ENCODE peak calls at places on chromosomes 4 and X, in six cellular contexts. O is SK-N-SH, X is H1, P is K562, V is HepG2, S is GM12878. W is an unnamed sample.

GRCh38 chr4:119785963-119786362 is 157.4 kb upstream of the PDE5A start:
- DNase-seq in V (peak), S (no peak), P (no peak), O (no peak), X (no peak), W (peak)

GRCh38 chrX:386768-387575 is at the start of gene PPP2R3B:
- DNase-seq in V (peak), S (peak), X (peak), P (peak), O (peak), W (peak)

GRCh38 chr4:100257567-100257966 is 67.3 kb upstream of the DDIT4L start:
- DNase-seq in P (no peak), V (no peak), O (no peak), S (no peak), X (peak), W (peak)

GRCh38 chrX:1658083-1658463 is 43.2 kb downstream of the ASMT start:
- DNase-seq in O (no peak), S (no peak), V (no peak), P (no peak), X (no peak), W (no peak)

GRCh38 chrX:27728291-27728690 is 79.5 kb upstream of the MAGEB10 start:
- DNase-seq in O (no peak), P (no peak), X (no peak), S (no peak), V (no peak), W (peak)

GRCh38 chrX:39869846-39870601 is 227.7 kb downstream of the BCOR start:
- DNase-seq in S (no peak), X (no peak), V (no peak), P (peak), O (no peak), W (no peak)

GRCh38 chrX:8988456-8988855 is 45.5 kb downstream of the FAM9B start:
- DNase-seq in X (no peak), S (no peak), V (peak), O (no peak), P (no peak), W (no peak)

GRCh38 chr4:148574502-148574901 is 132.3 kb upstream of the NR3C2 start:
- DNase-seq in S (no peak), O (no peak), P (no peak), X (no peak), V (no peak), W (no peak)

GRCh38 chr4:41504167-41504566 is 33.8 kb upstream of the LIMCH1 start:
- DNase-seq in X (no peak), S (no peak), P (no peak), O (no peak), V (no peak), W (no peak)

GRCh38 chrX:50035119-50035518 is 112.7 kb downstream of the CLCN5 start:
- DNase-seq in V (no peak), X (no peak), O (no peak), P (no peak), S (no peak), W (no peak)

GRCh38 chr4:164572877-164573279 is 181.1 kb upstream of the SMIM31 start:
- DNase-seq in P (no peak), X (no peak), V (no peak), O (no peak), S (no peak), W (peak)
- TF ChIP-seq JUND in P (no peak), X (no peak), V (no peak), O (no peak), S (no peak), W (peak)

DNA sequence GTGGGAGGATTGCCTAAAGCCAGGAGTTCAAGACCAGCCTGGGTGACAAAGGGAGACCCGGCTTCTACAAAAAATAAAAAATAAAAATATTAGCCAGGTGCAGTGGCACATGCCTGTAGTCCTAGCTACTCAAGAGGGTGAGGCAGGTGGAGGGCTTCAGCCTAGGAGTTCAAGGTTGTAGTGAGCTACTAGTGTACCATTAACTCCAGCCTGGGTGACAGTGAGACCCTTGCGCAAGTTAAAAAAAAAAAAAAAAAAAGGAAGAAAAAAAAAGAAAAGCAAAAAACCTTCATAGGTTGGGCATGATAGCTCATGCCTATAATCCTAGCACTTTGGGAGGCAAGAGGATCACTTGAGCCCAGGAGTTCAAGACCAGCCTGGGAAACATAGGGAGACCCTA is 5.8 kb downstream of the SCLT1 start:
- DNase-seq in S (no peak), V (peak), X (no peak), O (no peak), P (no peak), W (no peak)
- TF ChIP-seq MAX in S (no peak), V (no peak), X (no peak), O (no peak), P (no peak), W (no peak)

GRCh38 chrX:153600921-153601320 is 2.0 kb upstream of the CCNQ start:
- DNase-seq in P (no peak), O (no peak), X (no peak), S (no peak), V (no peak), W (no peak)
- H3K4me3 ChIP-seq in P (no peak), O (no peak), X (no peak), S (no peak), V (no peak), W (no peak)

GRCh38 chrX:3990569-3990968 is 277.1 kb upstream of the PRKX start:
- DNase-seq in P (no peak), V (no peak), X (no peak), S (no peak), O (no peak), W (no peak)
- TF ChIP-seq JUND in P (no peak), V (no peak), X (no peak), S (no peak), O (no peak), W (no peak)